ENCODE peak calls at places on chromosomes 3 and 15, in four cellular contexts. M is H9, R is IMR-90, H is mesendoderm. L is an unnamed sample.

GRCh38 chr3:123499316-123499715 is 50.4 kb upstream of the ADCY5 start:
- DNase-seq in M (no peak), R (peak), H (no peak), L (no peak)

GRCh38 chr3:115800489-115801080 is 177.3 kb downstream of the GAP43 start:
- DNase-seq in M (no peak), R (peak), H (no peak), L (no peak)

GRCh38 chr3:46706771-46707582 is 5.8 kb downstream of the TMIE start:
- DNase-seq in M (no peak), R (no peak), H (no peak), L (no peak)

GRCh38 chr15:53080484-53080883 is 290.3 kb upstream of the ONECUT1 start:
- DNase-seq in M (no peak), R (no peak), H (no peak), L (no peak)

GRCh38 chr3:51997935-51998596 is 2.4 kb upstream of the RPL29 start:
- DNase-seq in M (no peak), R (no peak), H (peak), L (no peak)

GRCh38 chr3:39263576-39263975 is 16.3 kb downstream of the CX3CR1 start:
- DNase-seq in M (no peak), R (no peak), H (no peak), L (no peak)

GRCh38 chr3:134718736-134719135 is 67.9 kb upstream of the KY start:
- DNase-seq in M (no peak), R (peak), H (no peak), L (no peak)

GRCh38 chr3:186930143-186930638 is at the start of gene ST6GAL1:
- DNase-seq in M (peak), R (peak), H (peak), L (peak)

GRCh38 chr3:149460123-149460522 is 14.4 kb upstream of the TM4SF4 start:
- DNase-seq in M (no peak), R (no peak), H (no peak), L (no peak)

GRCh38 chr3:117404153-117404552 is 694.6 kb downstream of the TUSC7 start:
- DNase-seq in M (no peak), R (no peak), H (no peak), L (no peak)

GRCh38 chr3:34207826-34208225 is 409.4 kb downstream of the PDCD6IP start:
- DNase-seq in M (no peak), R (no peak), H (no peak), L (no peak)

GRCh38 chr3:27720899-27721716 is 1.0 kb downstream of the EOMES start:
- DNase-seq in M (peak), R (no peak), H (peak), L (no peak)

GRCh38 chr15:49044002-49044401 is 2.2 kb downstream of the SECISBP2L start:
- DNase-seq in M (no peak), R (no peak), H (no peak), L (no peak)

GRCh38 chr15:90419202-90419601 is 31.2 kb downstream of the IQGAP1 start:
- DNase-seq in M (no peak), R (no peak), H (no peak), L (no peak)

DNA sequence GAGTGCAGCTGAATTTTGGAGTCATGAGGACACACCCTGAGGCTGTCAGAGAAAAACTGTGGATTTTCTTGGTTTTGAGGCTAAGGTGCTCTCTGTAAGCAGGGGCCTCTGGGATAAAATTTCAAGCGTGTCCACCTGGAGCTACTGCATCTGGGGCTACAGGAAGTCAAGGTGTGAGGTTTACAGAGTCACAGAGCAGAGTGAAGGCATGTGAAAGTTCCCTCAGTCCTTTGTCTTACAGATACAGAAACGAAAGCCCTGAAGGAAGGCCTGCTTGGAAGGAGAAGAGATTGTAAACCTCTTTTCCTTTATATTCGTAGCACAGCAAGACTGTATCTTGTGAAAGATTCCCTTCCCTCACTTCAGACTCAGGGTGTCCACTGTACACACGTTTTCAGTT is 138.6 kb downstream of the OPA1 start:
- DNase-seq in M (no peak), R (no peak), H (peak), L (no peak)
- H3K56ac ChIP-seq in M (no peak), R (no peak), H (peak), L (no peak)

GRCh38 chr3:72421786-72422185 is 426.5 kb downstream of the SHQ1 start:
- DNase-seq in M (no peak), R (no peak), H (no peak), L (no peak)
- H3K56ac ChIP-seq in M (no peak), R (no peak), H (no peak), L (no peak)

GRCh38 chr15:56813995-56814394 is 80.7 kb upstream of the ZNF280D start:
- DNase-seq in M (no peak), R (peak), H (no peak), L (no peak)
- H3K56ac ChIP-seq in M (no peak), R (no peak), H (no peak), L (no peak)

GRCh38 chr3:104785966-104786365 is 580.7 kb upstream of the ALCAM start:
- DNase-seq in M (no peak), R (peak), H (no peak), L (no peak)

GRCh38 chr3:104788807-104789206 is 577.9 kb upstream of the ALCAM start:
- DNase-seq in M (no peak), R (no peak), H (no peak), L (no peak)

DNA sequence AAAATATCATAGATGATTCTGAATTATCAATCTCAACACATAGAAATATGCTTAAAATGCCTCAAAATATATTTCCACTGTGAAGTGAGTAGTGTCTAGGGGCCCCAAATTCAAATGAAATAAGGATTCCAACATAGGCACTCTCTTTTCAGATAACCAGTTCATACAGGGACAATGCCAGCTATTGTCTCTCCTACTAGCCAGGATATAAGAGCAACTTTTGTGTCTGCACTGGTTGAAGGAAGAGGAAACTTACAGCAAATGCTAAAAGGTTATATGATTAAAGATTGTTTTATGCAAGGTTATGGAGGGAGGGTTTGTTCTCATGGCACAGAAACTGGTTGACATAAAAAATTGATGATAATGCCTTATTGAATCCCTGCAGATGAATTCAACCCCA is 579.4 kb upstream of the ALCAM start:
- DNase-seq in M (no peak), R (no peak), H (no peak), L (no peak)
- H3K56ac ChIP-seq in M (no peak), R (no peak), H (no peak), L (no peak)

GRCh38 chr3:126466886-126467610 is 8.6 kb downstream of the ZXDC start:
- DNase-seq in M (no peak), R (no peak), H (no peak), L (no peak)

GRCh38 chr3:126464997-126465396 is 10.7 kb downstream of the ZXDC start:
- DNase-seq in M (no peak), R (no peak), H (no peak), L (no peak)

GRCh38 chr3:126467611-126467955 is 8.1 kb downstream of the ZXDC start:
- DNase-seq in M (no peak), R (no peak), H (no peak), L (no peak)

GRCh38 chr3:126464494-126464893 is 11.2 kb downstream of the ZXDC start:
- DNase-seq in M (no peak), R (no peak), H (no peak), L (no peak)

GRCh38 chr3:126465928-126466564 is 9.6 kb downstream of the ZXDC start:
- DNase-seq in M (no peak), R (no peak), H (no peak), L (no peak)
- H3K56ac ChIP-seq in M (no peak), R (no peak), H (no peak), L (no peak)

DNA sequence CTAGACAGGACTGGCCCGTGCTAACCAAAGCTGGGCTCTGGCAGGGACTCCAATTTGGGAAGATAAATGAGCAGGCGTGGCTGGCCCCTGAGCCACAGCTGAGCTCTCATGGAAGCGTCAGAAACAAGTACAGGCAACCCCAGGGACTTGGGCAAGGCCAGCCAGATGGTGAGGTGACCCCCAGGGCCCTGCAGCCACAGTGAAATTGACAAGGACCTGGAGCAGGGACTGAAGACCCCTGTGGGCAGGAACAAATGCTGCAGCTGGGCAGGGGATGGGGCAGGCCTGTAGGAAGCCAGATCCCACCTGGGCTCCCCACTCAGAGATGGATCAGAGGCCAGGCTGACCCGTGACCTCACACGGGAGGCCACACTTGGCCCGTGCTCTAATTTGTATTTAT is 32.8 kb upstream of the CGNL1 start:
- DNase-seq in M (no peak), R (no peak), H (no peak), L (no peak)
- H3K56ac ChIP-seq in M (no peak), R (no peak), H (peak), L (no peak)